ENCODE peak calls at places on chromosomes 6 and 20, in seven cellular contexts. J is heart right ventricle, O is cardiac muscle cell, Z is WERI-Rb-1, B is HCT116, E is HepG2, L is ovary. W is an unnamed sample.

GRCh38 chr6:43465978-43466377 is 10.6 kb upstream of the DLK2 start:
- DNase-seq in J (no peak), O (no peak), Z (no peak), B (no peak), E (no peak), L (no peak), W (no peak)

GRCh38 chr6:111792241-111792640 is 81.0 kb downstream of the FYN start:
- DNase-seq in J (no peak), O (no peak), Z (no peak), B (no peak), E (no peak), L (no peak), W (no peak)

GRCh38 chr6:79158856-79159516 is 75.5 kb downstream of the HMGN3 start:
- DNase-seq in J (no peak), O (no peak), Z (no peak), B (no peak), E (peak; percentile 36), L (no peak), W (no peak)

GRCh38 chr20:12237772-12238171 is 320.1 kb downstream of the BTBD3 start:
- DNase-seq in J (peak; percentile 7), O (peak; percentile 59), Z (no peak), B (no peak), E (no peak), L (no peak), W (no peak)

GRCh38 chr20:42373049-42373448 is 754.9 kb upstream of the CHD6 start:
- DNase-seq in J (peak; percentile 16), O (no peak), Z (no peak), B (no peak), E (no peak), L (no peak), W (no peak)

GRCh38 chr6:30163090-30163917 is at the start of gene TRIM15:
- DNase-seq in J (no peak), O (no peak), Z (no peak), B (peak; percentile 73), E (peak; percentile 90), L (no peak), W (no peak)

GRCh38 chr6:4004249-4004648 is 74.7 kb downstream of the FAM217A start:
- DNase-seq in J (no peak), O (no peak), Z (no peak), B (no peak), E (no peak), L (no peak), W (no peak)

GRCh38 chr6:112575309-112575834 is 228.2 kb downstream of the RFPL4B start:
- DNase-seq in J (no peak), O (no peak), Z (no peak), B (no peak), E (no peak), L (no peak), W (no peak)

GRCh38 chr20:757509-757908 is 10.8 kb downstream of the SLC52A3 start:
- DNase-seq in J (no peak), O (no peak), Z (no peak), B (no peak), E (no peak), L (no peak), W (no peak)

GRCh38 chr6:10403385-10404106 is 11.3 kb downstream of the TFAP2A start:
- DNase-seq in J (no peak), O (peak; percentile 60), Z (no peak), B (no peak), E (no peak), L (no peak), W (no peak)

GRCh38 chr20:38043512-38044300 is 10.2 kb downstream of the RPRD1B start:
- DNase-seq in J (no peak), O (peak; percentile 38), Z (no peak), B (no peak), E (no peak), L (no peak), W (no peak)

GRCh38 chr6:144006731-144007454 is 1.2 kb downstream of the PLAGL1 start:
- DNase-seq in J (no peak), O (peak; percentile 65), Z (peak; percentile 26), B (peak; percentile 16), E (no peak), L (peak; percentile 27), W (no peak)

GRCh38 chr20:13613917-13614316 is 24.8 kb downstream of the TASP1 start:
- DNase-seq in J (no peak), O (peak; percentile 70), Z (no peak), B (no peak), E (peak; percentile 35), L (no peak), W (no peak)

GRCh38 chr6:100678027-100678426 is 203.1 kb downstream of the ASCC3 start:
- DNase-seq in J (no peak), O (peak; percentile 39), Z (no peak), B (no peak), E (no peak), L (no peak), W (no peak)

DNA sequence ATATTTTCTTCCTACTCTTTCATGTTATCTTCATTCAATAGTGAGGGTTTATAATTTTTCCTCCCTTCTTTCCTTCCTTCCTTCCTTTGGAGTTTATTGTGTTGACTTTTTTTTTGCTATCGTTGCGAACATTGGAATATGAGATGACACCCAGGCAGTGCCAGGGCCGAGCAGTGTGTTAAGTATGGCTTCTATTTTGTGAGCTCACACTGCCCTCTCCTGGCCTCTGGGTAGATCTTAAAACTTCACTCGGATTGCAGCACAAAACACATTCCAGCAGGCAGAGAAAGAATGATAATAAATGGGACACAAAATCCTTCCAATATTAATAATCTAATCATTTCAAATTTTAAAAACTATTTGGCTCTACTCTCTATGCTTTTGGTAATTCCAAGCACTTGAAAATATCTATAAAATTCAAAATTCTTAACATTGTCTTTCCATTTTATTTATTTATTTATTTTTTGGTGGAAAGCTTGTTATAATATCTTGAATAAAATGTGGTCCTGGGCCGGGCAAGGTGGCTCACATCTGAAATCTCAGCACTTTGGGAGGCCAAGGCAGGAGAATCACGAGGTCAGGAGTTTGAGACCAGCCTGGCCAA is 147.4 kb upstream of the OLIG3 start:
- DNase-seq in J (peak; percentile 37), O (peak; percentile 85), Z (peak; percentile 57), B (peak; percentile 72), E (peak; percentile 79), L (peak; percentile 73), W (no peak)
- TF ChIP-seq CTCF in J (peak; percentile 75), O (peak; percentile 66), Z (peak; percentile 62), B (peak; percentile 64), E (peak; percentile 93), L (peak; percentile 19), W (peak; percentile 10)

DNA sequence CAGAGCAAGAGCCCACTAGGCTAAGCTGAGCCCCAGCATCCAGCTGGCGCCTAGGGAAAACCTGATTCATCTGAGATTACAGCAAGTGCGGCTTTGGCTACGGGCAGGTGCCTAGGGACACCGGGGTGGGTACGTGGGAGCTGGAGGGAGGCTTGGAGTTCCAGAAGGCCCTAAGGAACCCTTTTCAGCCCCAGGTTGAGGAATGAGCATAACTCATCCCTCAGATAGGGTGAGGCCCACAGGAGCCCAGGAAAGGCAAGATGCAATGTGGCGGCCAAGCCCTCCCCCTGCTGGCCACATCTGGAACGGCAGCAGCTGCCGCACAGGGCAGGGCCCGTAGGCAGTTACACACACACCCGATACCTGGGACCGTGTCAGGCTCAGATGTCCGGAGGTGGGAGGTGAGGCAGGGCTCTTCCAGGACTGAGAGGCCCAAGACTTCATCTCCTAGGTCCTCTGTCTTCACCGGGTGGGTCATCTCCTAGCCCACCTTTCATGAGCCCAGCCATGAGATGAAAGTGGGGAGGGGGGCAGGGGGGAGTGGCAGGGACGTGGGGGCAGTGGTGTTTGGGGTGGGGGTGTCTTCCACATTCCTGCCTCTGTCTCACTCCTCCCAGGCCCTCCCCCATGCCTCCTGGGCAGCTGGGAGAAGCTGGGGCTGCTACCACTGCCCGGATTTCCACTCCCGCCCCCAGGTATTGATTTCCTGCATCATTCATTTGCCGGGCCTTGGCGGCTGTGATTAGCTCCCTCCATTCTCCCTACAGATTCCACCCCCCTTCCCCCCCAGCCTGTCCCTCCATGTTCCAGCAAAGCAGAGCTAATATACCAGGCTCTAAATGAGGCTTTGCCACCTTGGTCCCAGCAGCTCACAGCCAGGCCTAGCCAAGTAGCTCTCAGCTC is 5.5 kb downstream of the MDGA1 start:
- DNase-seq in J (peak; percentile 74), O (peak; percentile 74), Z (peak; percentile 92), B (peak; percentile 51), E (peak; percentile 47), L (peak; percentile 76), W (peak; percentile 93)
- H3K4me3 ChIP-seq in J (no peak overlapping the region), O (no peak overlapping the region), Z (no peak overlapping the region), B (no peak overlapping the region), E (no peak overlapping the region), L (no peak overlapping the region), W (no peak overlapping the region)

GRCh38 chr6:149752600-149752999 is 3.1 kb downstream of the PCMT1 start:
- DNase-seq in J (no peak), O (peak; percentile 33), Z (no peak), B (no peak), E (no peak), L (no peak), W (no peak)
- H3K27ac ChIP-seq in J (no peak overlapping the region), O (no peak overlapping the region), Z (no peak overlapping the region), B (no peak overlapping the region), E (no peak overlapping the region), L (no peak overlapping the region), W (no peak overlapping the region)

GRCh38 chr6:46490425-46491200 is 636 bp downstream of the RCAN2 start:
- DNase-seq in J (peak; percentile 44), O (peak; percentile 7), Z (peak; percentile 80), B (no peak), E (no peak), L (peak; percentile 66), W (peak; percentile 76)
- TF ChIP-seq CTCF in J (peak; percentile 34), O (peak; percentile 14), Z (peak; percentile 81), B (peak; percentile 21), E (peak; percentile 51), L (peak; percentile 20), W (no peak)

DNA sequence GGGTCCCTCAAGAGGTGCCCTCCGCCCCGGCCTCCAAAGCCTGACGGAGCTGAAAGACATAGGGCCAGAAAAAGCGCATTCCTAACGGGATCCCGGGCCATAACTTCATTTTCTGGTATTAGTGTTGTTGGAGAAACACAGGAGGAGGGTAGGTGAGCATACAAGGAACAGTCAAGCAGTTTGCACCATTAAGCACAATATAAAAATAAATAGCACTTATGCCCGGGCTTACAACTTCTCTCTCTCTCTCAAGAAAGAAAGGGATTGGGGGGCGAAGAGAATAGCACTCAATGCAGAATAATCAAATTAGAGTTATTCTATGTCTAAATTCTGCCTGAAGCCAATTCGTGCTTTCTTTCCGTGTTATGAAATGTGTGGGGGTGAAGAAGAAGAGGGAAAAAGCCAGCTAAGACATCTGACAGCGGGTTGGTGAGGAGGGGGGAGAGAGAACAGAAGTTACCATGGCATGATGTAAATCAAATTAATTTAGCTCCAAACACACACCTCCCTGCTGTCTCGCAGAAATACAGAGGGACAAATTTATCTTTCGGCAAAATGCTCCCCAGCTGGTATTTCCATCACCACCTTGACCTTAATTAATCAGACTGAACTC is 493 bp upstream of the METTL24 start:
- DNase-seq in J (no peak), O (no peak), Z (no peak), B (no peak), E (no peak), L (no peak), W (no peak)
- H3K4me3 ChIP-seq in J (no peak overlapping the region), O (peak overlapping the region; percentile 39), Z (peak overlapping the region; percentile 71), B (no peak overlapping the region), E (no peak overlapping the region), L (peak overlapping the region; percentile 72), W (peak overlapping the region; percentile 44)

GRCh38 chr20:4962257-4962855 is 39.0 kb downstream of the SLC23A2 start:
- DNase-seq in J (no peak), O (peak; percentile 42), Z (no peak), B (no peak), E (no peak), L (no peak), W (no peak)
- H3K27ac ChIP-seq in J (peak overlapping the region; percentile 52), O (no peak overlapping the region), Z (no peak overlapping the region), B (no peak overlapping the region), E (peak overlapping the region; percentile 81), L (no peak overlapping the region), W (no peak overlapping the region)

W was measured in pancreas.